ENCODE peak calls at places on chromosomes 1 and 21, in four cellular contexts. S is AG10803, T is heart left ventricle, B is amniotic epithelial cell. N is an unnamed sample.

GRCh38 chr1:65393345-65393744 is 27.1 kb upstream of the LEPR start:
- DNase-seq in B (peak; percentile 52), S (peak; percentile 14), T (no peak), N (no peak)

GRCh38 chr21:25557170-25557569 is 50.1 kb downstream of the MRPL39 start:
- DNase-seq in S (no peak), B (no peak), T (no peak), N (no peak)

GRCh38 chr1:202553560-202554038 is 156.7 kb downstream of the SYT2 start:
- DNase-seq in B (peak; percentile 91), T (peak; percentile 33), S (no peak), N (peak; percentile 8)

GRCh38 chr1:167776151-167776550 is 54.4 kb downstream of the MPZL1 start:
- DNase-seq in B (peak; percentile 79), S (peak; percentile 68), T (no peak), N (no peak)

GRCh38 chr1:227213426-227213825 is 104.9 kb downstream of the CDC42BPA start:
- DNase-seq in T (no peak), S (no peak), B (no peak), N (no peak)

GRCh38 chr1:153288634-153289275 is 24.0 kb downstream of the PGLYRP3 start:
- DNase-seq in B (peak; percentile 2), T (no peak), S (no peak), N (peak; percentile 38)

GRCh38 chr1:86352096-86352495 is 44.0 kb downstream of the ODF2L start:
- DNase-seq in S (peak; percentile 25), T (no peak), B (peak; percentile 26), N (no peak)

GRCh38 chr1:35001743-35002142 is 16.6 kb upstream of the TMEM35B start:
- DNase-seq in S (peak; percentile 61), T (no peak), B (peak; percentile 50), N (no peak)

N was measured in LoVo.